ENCODE peak calls at places on chromosomes 1 and 21, in five cellular contexts. S, N, T, E and P are unnamed samples.

GRCh38 chr1:165047985-165048384 is 308.5 kb downstream of the LMX1A start:
- DNase-seq in S (no peak), N (no peak), T (no peak), E (no peak), P (no peak)

GRCh38 chr1:56060901-56061300 is 518.5 kb downstream of the PLPP3 start:
- DNase-seq in S (no peak), N (no peak), T (peak), E (no peak), P (no peak)

GRCh38 chr1:48947761-48948537 is 171.3 kb upstream of the BEND5 start:
- DNase-seq in S (no peak), N (no peak), T (no peak), E (no peak), P (no peak)

GRCh38 chr1:165424454-165425283 is 20.3 kb downstream of the RXRG start:
- DNase-seq in S (no peak), N (peak), T (peak), E (peak), P (peak)

GRCh38 chr1:210076620-210077019 is 138.6 kb downstream of the SYT14 start:
- DNase-seq in S (no peak), N (no peak), T (peak), E (no peak), P (no peak)

GRCh38 chr21:45306453-45306831 is 18.7 kb upstream of the POFUT2 start:
- DNase-seq in S (no peak), N (no peak), T (no peak), E (peak), P (no peak)

GRCh38 chr1:193516755-193517388 is 330.5 kb upstream of the B3GALT2 start:
- DNase-seq in S (no peak), N (no peak), T (no peak), E (no peak), P (no peak)

GRCh38 chr1:53449026-53449425 is 10.2 kb upstream of the DMRTB1 start:
- DNase-seq in S (no peak), N (no peak), T (peak), E (no peak), P (no peak)

GRCh38 chr1:240515505-240515904 is 96.5 kb downstream of the GREM2 start:
- DNase-seq in S (no peak), N (no peak), T (peak), E (no peak), P (no peak)

GRCh38 chr1:117895482-117896114 is 33.8 kb downstream of the GDAP2 start:
- DNase-seq in S (peak), N (peak), T (peak), E (no peak), P (peak)

GRCh38 chr1:150567717-150568561 is 11.5 kb downstream of the MCL1 start:
- DNase-seq in S (peak), N (peak), T (peak), E (peak), P (no peak)

GRCh38 chr1:186577201-186577600 is 103.0 kb downstream of the PTGS2 start:
- DNase-seq in S (no peak), N (no peak), T (no peak), E (no peak), P (no peak)

GRCh38 chr1:245803666-245804037 is 648.9 kb downstream of the KIF26B start:
- DNase-seq in S (no peak), N (no peak), T (no peak), E (no peak), P (no peak)

GRCh38 chr1:219000005-219000404 is 173.7 kb upstream of the LYPLAL1 start:
- DNase-seq in S (no peak), N (no peak), T (no peak), E (no peak), P (no peak)

GRCh38 chr1:228166170-228166936 is 749 bp downstream of the IBA57 start:
- DNase-seq in S (peak), N (peak), T (peak), E (peak), P (no peak)

GRCh38 chr21:44949161-44950015 is 9.6 kb downstream of the SLX9 start:
- DNase-seq in S (peak), N (peak), T (peak), E (peak), P (no peak)

GRCh38 chr1:4681026-4681425 is 26.6 kb downstream of the AJAP1 start:
- DNase-seq in S (no peak), N (no peak), T (no peak), E (no peak), P (no peak)

GRCh38 chr1:41671116-41671755 is 186.8 kb upstream of the EDN2 start:
- DNase-seq in S (no peak), N (no peak), T (no peak), E (no peak), P (no peak)

GRCh38 chr21:46650476-46651098 is 15.1 kb downstream of the PRMT2 start:
- DNase-seq in S (no peak), N (no peak), T (no peak), E (peak), P (no peak)

GRCh38 chr1:153946622-153947246 is at the start of gene DENND4B:
- DNase-seq in S (peak), N (peak), T (peak), E (peak), P (no peak)

GRCh38 chr1:78607334-78607927 is 12.8 kb upstream of the IFI44L start:
- DNase-seq in S (peak), N (peak), T (peak), E (no peak), P (peak)

GRCh38 chr1:31830065-31830464 is 14.2 kb upstream of the SPOCD1 start:
- DNase-seq in S (no peak), N (peak), T (no peak), E (no peak), P (no peak)

GRCh38 chr1:167747988-167748387 is 26.2 kb downstream of the MPZL1 start:
- DNase-seq in S (no peak), N (no peak), T (peak), E (no peak), P (no peak)

GRCh38 chr1:167746013-167746672 is 24.4 kb downstream of the MPZL1 start:
- DNase-seq in S (no peak), N (no peak), T (no peak), E (no peak), P (no peak)

GRCh38 chr1:167748901-167749300 is 27.1 kb downstream of the MPZL1 start:
- DNase-seq in S (no peak), N (no peak), T (no peak), E (no peak), P (no peak)

GRCh38 chr1:167744901-167745300 is 23.1 kb downstream of the MPZL1 start:
- DNase-seq in S (no peak), N (no peak), T (no peak), E (no peak), P (no peak)

DNA sequence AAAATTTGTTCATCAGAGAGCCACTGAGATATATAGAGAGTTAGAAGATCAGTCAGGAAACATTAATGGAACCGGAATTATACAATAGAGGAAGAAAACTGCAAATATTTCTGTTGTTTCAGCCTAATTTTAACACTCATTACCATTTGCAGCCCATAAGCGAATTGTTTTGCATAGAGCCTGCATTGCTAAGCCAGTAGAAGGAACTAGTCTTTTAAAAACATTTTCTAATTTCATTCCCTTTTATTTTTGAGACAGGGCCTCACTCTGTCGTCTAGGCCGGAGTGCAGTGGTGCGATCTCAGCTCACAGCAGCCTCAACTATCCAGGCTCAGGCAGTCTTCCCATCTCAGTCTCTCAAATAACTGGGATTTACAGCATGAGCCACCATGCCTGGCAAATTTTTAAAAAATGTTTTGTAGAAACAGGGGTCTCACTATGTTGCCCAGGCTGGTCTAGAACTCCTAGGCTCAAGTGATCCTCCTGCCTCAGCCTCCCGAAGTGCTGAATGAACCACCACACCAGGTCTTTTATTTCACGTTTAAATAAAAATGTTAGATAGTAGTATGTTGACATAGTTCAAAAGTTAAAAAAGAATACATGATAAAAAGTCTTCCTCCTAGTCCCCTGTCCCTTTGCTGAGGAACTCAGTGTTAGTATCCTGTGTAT is 25.3 kb downstream of the MPZL1 start:
- DNase-seq in S (no peak), N (no peak), T (no peak), E (no peak), P (no peak)
- H3K4me3 ChIP-seq in S (no peak), N (no peak), T (no peak), E (no peak), P (no peak)

GRCh38 chr1:18947570-18947969 is 8.9 kb downstream of the IFFO2 start:
- DNase-seq in S (no peak), N (no peak), T (no peak), E (no peak), P (no peak)

GRCh38 chr1:18948048-18948912 is 8.2 kb downstream of the IFFO2 start:
- DNase-seq in S (no peak), N (no peak), T (peak), E (no peak), P (peak)

GRCh38 chr1:18950415-18951026 is 6.0 kb downstream of the IFFO2 start:
- DNase-seq in S (no peak), N (no peak), T (peak), E (peak), P (no peak)

GRCh38 chr1:18949689-18950414 is 6.6 kb downstream of the IFFO2 start:
- DNase-seq in S (no peak), N (peak), T (peak), E (peak), P (no peak)

GRCh38 chr1:18948913-18949688 is 7.4 kb downstream of the IFFO2 start:
- DNase-seq in S (no peak), N (peak), T (peak), E (peak), P (no peak)
- H3K4me3 ChIP-seq in S (peak), N (no peak), T (peak), E (no peak), P (no peak)

DNA sequence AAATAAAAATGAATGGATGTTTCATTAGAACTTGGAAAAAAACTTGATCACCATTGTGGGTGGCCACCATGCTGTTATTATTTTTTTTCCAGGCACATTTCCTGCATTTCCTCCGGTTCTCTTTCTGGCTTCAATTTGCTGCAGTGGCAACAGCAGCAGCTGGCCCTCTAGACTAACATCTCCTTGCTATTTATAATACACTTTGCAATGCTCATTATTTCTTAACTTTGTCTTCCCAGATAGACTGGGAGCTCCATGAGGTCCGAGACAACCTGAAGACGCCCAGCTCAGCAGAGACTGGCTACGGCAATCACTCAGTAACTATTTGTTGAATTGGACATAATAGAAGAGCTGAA is 53.4 kb upstream of the ATP5PO start:
- DNase-seq in S (no peak), N (no peak), T (peak), E (no peak), P (no peak)
- H3K4me3 ChIP-seq in S (no peak), N (no peak), T (no peak), E (no peak), P (no peak)

GRCh38 chr1:212669102-212669501 is 30.5 kb downstream of the BATF3 start:
- DNase-seq in S (peak), N (peak), T (peak), E (no peak), P (peak)

GRCh38 chr1:212669600-212669999 is 30.0 kb downstream of the BATF3 start:
- DNase-seq in S (no peak), N (no peak), T (no peak), E (no peak), P (no peak)

GRCh38 chr1:212670301-212670700 is 29.3 kb downstream of the BATF3 start:
- DNase-seq in S (no peak), N (no peak), T (no peak), E (no peak), P (no peak)

GRCh38 chr1:212667223-212668139 is 32.2 kb downstream of the BATF3 start:
- DNase-seq in S (peak), N (no peak), T (peak), E (peak), P (peak)

DNA sequence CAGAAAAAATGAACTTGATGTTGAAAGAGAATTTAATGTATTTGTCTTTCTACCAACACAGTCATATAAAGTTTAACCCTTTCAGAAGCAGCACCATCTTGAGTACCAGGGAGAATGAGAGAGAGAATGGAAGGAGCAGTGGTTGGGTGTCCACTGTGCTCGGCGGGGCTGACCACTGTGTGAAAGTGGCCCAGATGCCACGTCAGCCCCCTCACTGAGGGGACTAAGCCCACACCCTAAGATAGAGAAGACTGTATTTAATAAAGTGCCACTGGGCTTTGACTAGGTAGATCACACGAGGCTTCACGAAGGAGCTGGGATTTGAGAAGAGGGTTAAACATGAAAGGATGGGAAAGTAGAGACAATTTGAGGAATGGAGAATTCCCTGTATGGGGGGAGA is 31.2 kb downstream of the BATF3 start:
- DNase-seq in S (no peak), N (no peak), T (no peak), E (no peak), P (no peak)
- H3K4me3 ChIP-seq in S (no peak), N (no peak), T (no peak), E (no peak), P (no peak)

GRCh38 chr1:110390692-110391232 is at the start of gene SLC16A4:
- DNase-seq in S (peak), N (no peak), T (peak), E (no peak), P (no peak)
- H3K4me3 ChIP-seq in S (peak), N (no peak), T (peak), E (peak), P (no peak)

GRCh38 chr21:42767561-42767835 is 111.8 kb downstream of the WDR4 start:
- DNase-seq in S (no peak), N (no peak), T (no peak), E (no peak), P (no peak)

GRCh38 chr21:42765656-42766055 is 112.2 kb downstream of the PDE9A start:
- DNase-seq in S (no peak), N (no peak), T (no peak), E (no peak), P (no peak)

GRCh38 chr21:42768324-42769121 is 110.8 kb downstream of the WDR4 start:
- DNase-seq in S (no peak), N (no peak), T (no peak), E (no peak), P (no peak)

GRCh38 chr21:42764883-42765282 is 111.5 kb downstream of the PDE9A start:
- DNase-seq in S (no peak), N (no peak), T (no peak), E (no peak), P (no peak)

GRCh38 chr21:42766756-42767560 is 112.4 kb downstream of the WDR4 start:
- DNase-seq in S (no peak), N (no peak), T (no peak), E (no peak), P (no peak)
- H3K4me3 ChIP-seq in S (no peak), N (no peak), T (no peak), E (no peak), P (no peak)

GRCh38 chr21:41885341-41886024 is 6.3 kb upstream of the PRDM15 start:
- DNase-seq in S (no peak), N (peak), T (no peak), E (no peak), P (no peak)
- H3K4me3 ChIP-seq in S (no peak), N (no peak), T (no peak), E (no peak), P (no peak)

GRCh38 chr1:85463666-85464496 is 1.1 kb downstream of the DDAH1 start:
- DNase-seq in S (peak), N (no peak), T (peak), E (no peak), P (no peak)

GRCh38 chr1:85461216-85461945 is 3.6 kb downstream of the DDAH1 start:
- DNase-seq in S (no peak), N (no peak), T (no peak), E (no peak), P (no peak)

GRCh38 chr1:85465099-85465790 is at the start of gene DDAH1:
- DNase-seq in S (peak), N (peak), T (peak), E (peak), P (no peak)

GRCh38 chr1:85464497-85465098 is 361 bp downstream of the DDAH1 start:
- DNase-seq in S (peak), N (no peak), T (peak), E (peak), P (no peak)

DNA sequence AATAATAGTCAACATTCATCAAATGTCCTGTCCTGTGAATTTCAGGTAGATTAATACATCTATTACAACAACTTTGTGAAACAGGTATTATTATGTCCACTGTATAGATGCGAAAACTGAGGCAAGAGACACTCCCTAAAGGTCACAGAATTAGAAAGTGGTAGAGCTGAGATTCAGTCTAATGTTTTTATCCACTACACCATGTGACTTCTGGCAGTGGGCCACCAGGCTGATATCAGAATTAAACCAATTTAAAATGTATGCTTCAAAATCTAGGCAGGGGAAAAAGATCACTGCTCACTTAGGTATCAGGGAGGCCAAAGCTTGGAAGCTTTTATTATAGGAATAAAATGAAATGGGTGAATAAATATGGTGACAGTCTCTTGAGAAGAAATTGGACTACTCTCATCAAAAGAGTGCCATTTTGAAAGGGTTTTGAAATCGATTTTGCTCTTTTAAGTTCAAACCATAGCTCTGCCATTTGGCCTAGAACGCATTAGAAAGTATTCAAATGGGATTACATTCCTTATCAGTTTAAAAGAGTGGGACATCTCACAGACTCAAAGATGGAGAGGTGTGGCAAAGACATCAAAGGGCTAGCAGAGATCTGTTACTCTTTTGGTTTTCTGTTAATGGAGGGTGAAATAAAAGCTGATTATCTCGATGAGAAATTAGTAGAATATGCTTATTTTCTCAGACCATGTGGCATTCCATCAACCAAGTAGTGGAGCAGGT is 1.9 kb downstream of the DDAH1 start:
- DNase-seq in S (no peak), N (no peak), T (no peak), E (no peak), P (no peak)
- H3K4me3 ChIP-seq in S (peak), N (no peak), T (peak), E (no peak), P (no peak)

DNA sequence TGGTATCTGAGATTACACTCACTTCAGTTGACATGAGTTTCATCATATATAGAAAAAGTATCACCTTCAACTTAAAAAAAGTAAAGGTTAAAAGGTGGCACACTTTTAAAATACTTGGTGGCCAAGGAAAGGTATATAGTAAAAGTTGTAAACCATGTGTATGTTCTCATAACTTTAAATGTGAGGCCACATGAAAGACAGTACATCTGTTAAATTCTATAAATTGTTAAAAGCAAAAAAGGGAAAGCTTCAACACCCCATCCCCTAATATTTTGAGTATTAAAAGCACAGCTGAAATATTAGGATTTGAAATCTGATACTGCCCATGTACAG is 5.6 kb downstream of the IRF2BP2 start:
- DNase-seq in S (no peak), N (no peak), T (no peak), E (no peak), P (no peak)
- H3K4me3 ChIP-seq in S (peak), N (peak), T (peak), E (peak), P (peak)

DNA sequence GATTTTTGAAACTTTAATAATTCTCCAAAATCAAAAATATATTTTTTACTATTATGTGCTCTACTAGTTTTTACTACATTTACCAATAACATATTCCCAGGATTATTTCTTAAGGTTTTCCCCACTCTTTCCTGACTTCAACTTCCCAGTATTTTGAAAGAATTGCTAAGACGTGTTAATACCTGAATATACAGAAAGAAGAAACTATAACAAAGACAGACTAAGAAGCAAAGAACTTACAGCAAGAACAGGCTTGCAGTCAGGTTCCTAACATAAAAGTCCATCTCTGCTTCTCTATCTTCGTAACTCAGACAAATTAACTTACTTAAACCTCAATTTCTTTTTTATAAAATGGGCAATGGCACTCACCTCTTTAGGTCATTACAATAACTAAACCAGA is 63.2 kb downstream of the SRSF11 start:
- DNase-seq in S (no peak), N (no peak), T (no peak), E (no peak), P (no peak)
- H3K4me3 ChIP-seq in S (no peak), N (no peak), T (no peak), E (no peak), P (no peak)